ENCODE peak calls at places on chromosome 6, in five cellular contexts. Q is GM12878, L is HepG2, I is K562, B is H1. R is an unnamed sample.

GRCh38 chr6:40848038-40848437 is 191.0 kb downstream of the UNC5CL start:
- DNase-seq in Q (no peak), L (no peak), I (no peak), B (no peak), R (no peak)

GRCh38 chr6:119351005-119351394 is 1.4 kb upstream of the MAN1A1 start:
- DNase-seq in Q (no peak), L (no peak), I (peak; percentile 22), B (no peak), R (peak; percentile 22)

GRCh38 chr6:44176935-44177509 is 18.4 kb downstream of the CAPN11 start:
- DNase-seq in Q (peak; percentile 41), L (no peak), I (no peak), B (no peak), R (no peak)

GRCh38 chr6:39923394-39923793 is 10.9 kb downstream of the MOCS1 start:
- DNase-seq in Q (no peak), L (no peak), I (no peak), B (no peak), R (no peak)

GRCh38 chr6:102670756-102671155 is 1277.2 kb downstream of the GRIK2 start:
- DNase-seq in Q (no peak), L (no peak), I (no peak), B (no peak), R (no peak)

GRCh38 chr6:157269261-157269794 is 54.0 kb downstream of the TMEM242 start:
- DNase-seq in Q (no peak), L (no peak), I (no peak), B (no peak), R (no peak)

GRCh38 chr6:137794510-137795200 is 72.4 kb upstream of the TNFAIP3 start:
- DNase-seq in Q (no peak), L (peak; percentile 99), I (peak; percentile 68), B (no peak), R (no peak)

GRCh38 chr6:127266892-127267741 is 453 bp downstream of the RNF146 start:
- DNase-seq in Q (no peak), L (no peak), I (peak; percentile 70), B (peak; percentile 1), R (peak; percentile 13)

GRCh38 chr6:13331516-13332348 is 3.4 kb upstream of the TBC1D7 start:
- DNase-seq in Q (no peak), L (peak; percentile 40), I (peak; percentile 41), B (no peak), R (peak; percentile 19)

GRCh38 chr6:124962617-124963415 is 579 bp downstream of the RNF217 start:
- DNase-seq in Q (no peak), L (no peak), I (peak; percentile 43), B (no peak), R (no peak)

GRCh38 chr6:111926731-111927302 is 53.6 kb upstream of the FYN start:
- DNase-seq in Q (no peak), L (no peak), I (no peak), B (no peak), R (no peak)

GRCh38 chr6:5667737-5668136 is 339.0 kb downstream of the NRN1 start:
- DNase-seq in Q (no peak), L (no peak), I (no peak), B (no peak), R (no peak)

GRCh38 chr6:44456070-44456965 is 68.8 kb downstream of the CDC5L start:
- DNase-seq in Q (no peak), L (peak; percentile 61), I (peak; percentile 84), B (no peak), R (peak; percentile 41)

GRCh38 chr6:53986721-53987526 is 124.3 kb upstream of the MLIP start:
- DNase-seq in Q (no peak), L (no peak), I (no peak), B (no peak), R (no peak)

GRCh38 chr6:166010585-166010984 is 157.1 kb downstream of the TBXT start:
- DNase-seq in Q (no peak), L (no peak), I (no peak), B (no peak), R (no peak)

GRCh38 chr6:134482585-134483346 is 164.9 kb upstream of the SGK1 start:
- DNase-seq in Q (no peak), L (no peak), I (no peak), B (no peak), R (no peak)

GRCh38 chr6:89145962-89146747 is at the start of gene PM20D2:
- DNase-seq in Q (no peak), L (peak; percentile 58), I (peak; percentile 68), B (no peak), R (peak; percentile 48)

GRCh38 chr6:81752969-81753708 is 658 bp upstream of the TENT5A start:
- DNase-seq in Q (no peak), L (peak; percentile 80), I (peak; percentile 87), B (no peak), R (peak; percentile 69)

GRCh38 chr6:81750660-81751387 is 1.7 kb downstream of the TENT5A start:
- DNase-seq in Q (no peak), L (no peak), I (no peak), B (no peak), R (no peak)

GRCh38 chr6:81752084-81752968 is at the start of gene TENT5A:
- DNase-seq in Q (no peak), L (peak; percentile 83), I (peak; percentile 87), B (peak; percentile 75), R (peak; percentile 75)

GRCh38 chr6:81750201-81750600 is 2.3 kb downstream of the TENT5A start:
- DNase-seq in Q (no peak), L (no peak), I (no peak), B (no peak), R (no peak)

DNA sequence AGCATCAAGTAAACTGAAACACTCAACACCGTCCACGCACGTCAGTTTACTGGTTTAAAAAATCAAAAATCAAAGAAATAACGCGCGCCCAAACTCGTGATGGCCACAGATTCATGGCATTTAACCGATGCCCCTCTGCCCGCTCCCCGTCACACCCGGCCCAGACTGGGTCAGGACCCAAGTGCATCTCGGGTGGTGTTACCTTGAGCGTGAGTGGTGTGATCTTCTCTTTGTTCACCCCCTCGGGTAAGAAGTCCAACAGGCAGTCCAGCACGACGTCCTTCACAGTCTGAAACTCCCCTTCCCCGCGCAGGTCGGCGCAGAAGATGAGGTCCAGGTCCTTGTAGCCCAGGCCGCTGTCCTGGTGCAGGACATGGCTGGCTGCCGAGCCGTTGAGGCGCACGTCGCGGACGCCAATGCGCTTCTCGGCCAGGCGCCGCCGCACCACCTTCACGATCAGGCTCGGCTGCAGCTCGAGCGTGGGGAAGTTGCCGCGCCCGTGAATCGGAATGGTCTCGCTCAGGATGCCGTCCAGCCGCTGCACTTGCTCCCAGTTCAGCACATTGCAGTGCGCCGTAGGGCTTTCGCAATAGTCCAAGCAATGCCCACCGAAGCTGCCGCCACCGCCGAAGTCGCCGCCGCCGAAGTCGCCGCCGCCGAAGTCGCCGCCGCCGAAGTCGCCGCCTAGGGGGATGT is 945 bp downstream of the TENT5A start:
- DNase-seq in Q (no peak), L (peak; percentile 21), I (no peak), B (no peak), R (peak; percentile 13)
- TF ChIP-seq EZH2 in Q (no peak), L (no peak), I (no peak), B (peak; percentile 56), R (no peak)

GRCh38 chr6:151881231-151881630 is 73.7 kb downstream of the ESR1 start:
- DNase-seq in Q (no peak), L (no peak), I (no peak), B (no peak), R (no peak)

GRCh38 chr6:151885234-151885633 is 77.8 kb downstream of the ESR1 start:
- DNase-seq in Q (no peak), L (no peak), I (no peak), B (no peak), R (no peak)

GRCh38 chr6:151877458-151877857 is 70.0 kb downstream of the ESR1 start:
- DNase-seq in Q (no peak), L (no peak), I (no peak), B (no peak), R (no peak)

DNA sequence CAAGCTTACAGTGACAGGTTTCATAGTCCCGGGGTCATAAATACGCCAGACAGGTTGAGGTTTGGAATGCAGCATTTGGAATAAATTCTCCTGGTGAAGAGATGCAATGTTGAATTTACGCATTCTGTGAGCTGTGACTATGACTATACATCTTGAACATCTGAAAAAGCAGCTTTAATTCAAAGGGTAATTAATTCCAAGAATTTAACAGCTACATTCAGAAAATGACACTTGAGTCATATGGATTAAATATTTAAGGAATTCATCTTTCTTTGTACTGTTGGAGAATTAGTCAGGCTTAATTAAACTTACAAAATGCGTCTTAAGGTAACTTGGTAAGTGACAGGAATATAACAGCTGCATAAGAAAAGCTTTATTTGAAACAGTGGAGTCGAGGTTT is 74.7 kb downstream of the ESR1 start:
- DNase-seq in Q (no peak), L (no peak), I (no peak), B (no peak), R (no peak)
- TF ChIP-seq JUND in Q (no peak), L (no peak), I (no peak), B (no peak), R (no peak)

DNA sequence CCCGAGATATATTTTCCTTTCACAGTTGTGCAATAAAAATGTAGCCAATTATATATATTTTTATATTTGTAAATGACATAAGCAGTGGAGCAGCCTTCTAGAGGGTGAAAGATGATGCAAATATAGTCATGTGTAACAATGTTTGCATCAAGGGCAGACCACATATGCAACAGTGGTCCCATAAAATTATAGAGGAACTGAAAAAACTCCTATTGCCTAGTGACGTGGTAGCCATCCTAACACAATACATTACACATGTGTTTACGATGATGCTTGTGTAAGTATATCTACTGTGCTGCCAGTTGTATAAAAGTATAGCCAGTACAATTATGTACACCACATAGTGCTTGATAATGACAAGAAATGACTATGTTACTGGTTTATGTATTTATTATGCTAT is 162.8 kb downstream of the ZFAND3 start:
- DNase-seq in Q (no peak), L (no peak), I (no peak), B (no peak), R (no peak)
- TF ChIP-seq EZH2 in Q (no peak), L (no peak), I (no peak), B (no peak), R (no peak)

GRCh38 chr6:71419217-71419953 is 130.8 kb downstream of the OGFRL1 start:
- DNase-seq in Q (no peak), L (no peak), I (no peak), B (no peak), R (no peak)

GRCh38 chr6:71421611-71422010 is 133.0 kb downstream of the OGFRL1 start:
- DNase-seq in Q (no peak), L (no peak), I (no peak), B (no peak), R (no peak)

GRCh38 chr6:71414486-71414885 is 125.9 kb downstream of the OGFRL1 start:
- DNase-seq in Q (no peak), L (no peak), I (no peak), B (no peak), R (no peak)

GRCh38 chr6:71420693-71421328 is 132.2 kb downstream of the OGFRL1 start:
- DNase-seq in Q (no peak), L (no peak), I (no peak), B (peak; percentile 73), R (no peak)

DNA sequence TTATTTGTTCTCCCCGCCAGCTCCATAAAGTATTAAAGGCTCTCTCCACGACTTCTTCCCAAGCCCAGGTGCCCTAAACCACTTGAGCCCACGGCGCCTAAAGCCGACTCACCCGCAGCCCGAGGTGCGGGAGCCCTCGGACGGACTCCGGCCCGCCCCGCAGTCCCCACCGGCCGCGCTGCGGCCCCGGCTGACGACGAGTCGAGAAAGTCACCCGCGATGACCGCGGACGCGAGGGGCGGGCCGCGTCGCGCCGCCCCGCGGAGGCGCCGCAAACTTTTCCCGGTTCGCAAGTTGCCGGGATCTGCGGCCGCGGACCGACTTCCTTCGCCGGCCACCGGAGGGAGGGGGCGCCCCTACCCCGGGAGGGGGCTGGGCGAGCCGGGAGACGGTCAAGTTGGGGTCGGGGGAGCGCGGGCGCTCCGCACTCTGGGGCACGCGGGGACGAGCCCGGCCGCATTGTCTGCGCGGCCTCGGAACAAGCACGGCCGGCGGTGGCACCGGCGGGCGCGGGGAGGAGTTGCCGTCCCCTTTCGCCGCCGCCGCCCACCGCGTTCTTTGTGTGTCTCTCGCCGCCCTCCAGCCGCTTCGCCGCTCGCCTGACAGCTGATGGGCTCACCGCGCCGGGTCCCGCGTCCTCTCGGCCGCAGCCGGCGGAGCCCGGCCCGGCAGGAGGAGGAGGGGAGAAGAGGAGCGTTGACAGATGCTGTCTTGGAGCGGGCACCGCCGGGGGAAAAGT is 131.5 kb downstream of the OGFRL1 start:
- DNase-seq in Q (no peak), L (no peak), I (no peak), B (no peak), R (no peak)
- TF ChIP-seq JUND in Q (no peak), L (no peak), I (no peak), B (no peak), R (no peak)